ENCODE peak calls at places on chromosomes 16 and 17, in seven cellular contexts. B is ovary, R is HCT116, P is cardiac muscle cell, N is fibroblast of lung, S is lung, G is RWPE2. I is an unnamed sample.

GRCh38 chr17:28711723-28712036 is at the start of gene PROCA1:
- DNase-seq in B (peak), R (no peak), P (no peak), N (no peak), S (no peak), G (no peak), I (no peak)

GRCh38 chr17:10620823-10621222 is 36.3 kb downstream of the MYH3 start:
- DNase-seq in B (no peak), R (no peak), P (no peak), N (no peak), S (no peak), G (no peak), I (no peak)

GRCh38 chr17:16872836-16873653 is 98.9 kb downstream of the TNFRSF13B start:
- DNase-seq in B (no peak), R (peak), P (peak), N (no peak), S (peak), G (no peak), I (peak)

GRCh38 chr17:2901582-2901981 is 105.3 kb downstream of the RAP1GAP2 start:
- DNase-seq in B (no peak), R (no peak), P (no peak), N (no peak), S (no peak), G (no peak), I (no peak)

GRCh38 chr17:13537211-13537610 is 64.5 kb downstream of the HS3ST3A1 start:
- DNase-seq in B (no peak), R (no peak), P (no peak), N (peak), S (no peak), G (no peak), I (no peak)

GRCh38 chr17:9274119-9274445 is 252.8 kb downstream of the NTN1 start:
- DNase-seq in B (no peak), R (no peak), P (no peak), N (no peak), S (no peak), G (no peak), I (no peak)

GRCh38 chr16:75065808-75066149 is 50.8 kb downstream of the LDHD start:
- DNase-seq in B (no peak), R (no peak), P (no peak), N (no peak), S (no peak), G (no peak), I (no peak)

GRCh38 chr16:35552763-35553162 is 2093.4 kb downstream of the TP53TG3F start:
- DNase-seq in B (no peak), R (no peak), P (no peak), N (no peak), S (no peak), G (no peak), I (no peak)

GRCh38 chr16:23837553-23838308 is 1.9 kb downstream of the PRKCB start:
- DNase-seq in B (no peak), R (no peak), P (no peak), N (no peak), S (no peak), G (no peak), I (no peak)

GRCh38 chr16:86894925-86895324 is 316.6 kb downstream of the FOXL1 start:
- DNase-seq in B (no peak), R (no peak), P (no peak), N (no peak), S (no peak), G (peak), I (no peak)

GRCh38 chr16:89154390-89155183 is 17.0 kb upstream of the CDH15 start:
- DNase-seq in B (no peak), R (no peak), P (no peak), N (no peak), S (no peak), G (no peak), I (no peak)

GRCh38 chr16:7400117-7400890 is 67.7 kb downstream of the RBFOX1 start:
- DNase-seq in B (no peak), R (no peak), P (no peak), N (no peak), S (no peak), G (no peak), I (no peak)

GRCh38 chr16:11852092-11852809 is 909 bp upstream of the RSL1D1 start:
- DNase-seq in B (no peak), R (no peak), P (no peak), N (no peak), S (no peak), G (no peak), I (no peak)

GRCh38 chr17:63773272-63774140 is at the start of gene CCDC47:
- DNase-seq in B (peak), R (peak), P (peak), N (peak), S (peak), G (peak), I (peak)

GRCh38 chr17:28327031-28327607 is 8.1 kb downstream of the TMEM97 start:
- DNase-seq in B (no peak), R (no peak), P (no peak), N (no peak), S (no peak), G (no peak), I (peak)

GRCh38 chr16:30764086-30764485 is 2.0 kb downstream of the RNF40 start:
- DNase-seq in B (no peak), R (no peak), P (no peak), N (no peak), S (no peak), G (peak), I (no peak)

GRCh38 chr16:30760577-30761426 is 1.1 kb downstream of the CFAP119 start:
- DNase-seq in B (peak), R (no peak), P (no peak), N (no peak), S (no peak), G (no peak), I (no peak)

GRCh38 chr16:30761427-30761927 is 385 bp downstream of the CFAP119 start:
- DNase-seq in B (peak), R (no peak), P (peak), N (peak), S (no peak), G (peak), I (no peak)

GRCh38 chr16:30762991-30763725 is 1.0 kb downstream of the RNF40 start:
- DNase-seq in B (peak), R (no peak), P (no peak), N (no peak), S (no peak), G (peak), I (no peak)

GRCh38 chr16:30761928-30762902 is at the start of the genes CFAP119 and RNF40:
- DNase-seq in B (peak), R (peak), P (peak), N (peak), S (peak), G (peak), I (peak)
- H3K27ac ChIP-seq in B (peak), R (peak), P (peak), N (peak), S (peak), G (peak), I (peak)

DNA sequence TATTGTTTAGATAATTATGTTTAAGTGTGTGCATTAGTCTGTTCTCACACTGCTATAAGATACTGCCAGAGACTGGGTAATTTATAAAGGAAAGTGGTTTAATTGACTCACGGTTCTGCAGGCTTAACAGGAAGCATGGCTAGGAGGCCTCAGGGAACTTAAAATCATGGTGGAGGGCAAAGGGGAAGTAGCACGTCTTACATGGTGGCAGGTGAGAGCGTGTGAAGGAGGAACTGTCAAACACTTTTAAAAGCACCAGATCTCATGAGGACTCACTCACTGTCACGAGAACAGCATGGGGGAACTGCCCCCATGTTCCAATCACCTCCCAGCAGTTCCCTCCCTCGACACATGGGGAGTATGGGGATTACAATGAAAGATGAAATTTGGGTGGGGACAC is 203.5 kb upstream of the GOT2 start:
- DNase-seq in B (no peak), R (no peak), P (no peak), N (no peak), S (no peak), G (no peak), I (no peak)
- H3K4me3 ChIP-seq in B (no peak), R (no peak), P (no peak), N (no peak), S (no peak), G (no peak), I (no peak)

GRCh38 chr17:45314761-45315549 is 1.9 kb downstream of the MAP3K14 start:
- DNase-seq in B (no peak), R (no peak), P (no peak), N (no peak), S (no peak), G (no peak), I (no peak)
- H3K27ac ChIP-seq in B (no peak), R (peak), P (no peak), N (peak), S (no peak), G (peak), I (no peak)

DNA sequence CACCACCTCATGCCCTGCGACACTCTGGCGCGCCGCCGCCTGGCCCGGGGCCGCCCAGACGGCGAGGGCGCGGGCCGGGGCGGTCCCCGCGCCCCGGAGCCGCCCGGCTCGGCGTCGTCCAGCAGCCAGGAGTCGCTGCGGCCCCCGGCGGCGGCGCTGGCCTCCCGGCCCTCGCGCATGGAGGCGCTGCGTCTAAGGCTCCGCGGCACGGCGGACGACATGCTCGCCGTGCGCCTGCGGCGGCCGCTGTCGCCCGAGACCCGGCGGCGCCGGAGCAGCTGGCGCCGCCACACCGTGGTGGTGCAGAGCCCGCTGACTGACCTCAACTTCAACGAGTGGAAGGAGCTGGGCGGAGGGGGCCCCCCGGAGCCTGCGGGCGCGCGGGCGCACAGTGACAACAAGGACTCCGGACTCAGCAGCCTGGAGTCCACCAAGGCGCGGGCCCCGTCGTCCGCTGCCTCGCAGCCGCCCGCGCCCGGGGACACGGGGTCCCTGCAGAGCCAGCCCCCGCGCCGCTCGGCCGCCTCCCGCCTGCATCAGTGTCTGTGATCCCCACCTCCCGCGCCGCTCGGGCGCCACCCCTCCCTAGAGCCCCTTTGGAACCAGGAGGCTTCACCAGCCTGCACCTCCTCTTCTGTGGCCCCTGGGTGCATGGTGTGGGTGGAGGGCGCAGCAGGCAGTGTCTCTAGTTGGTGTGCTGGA is 82.3 kb downstream of the ARHGAP23 start:
- DNase-seq in B (peak), R (no peak), P (peak), N (peak), S (no peak), G (no peak), I (no peak)
- H3K4me3 ChIP-seq in B (no peak), R (no peak), P (peak), N (no peak), S (no peak), G (no peak), I (no peak)

DNA sequence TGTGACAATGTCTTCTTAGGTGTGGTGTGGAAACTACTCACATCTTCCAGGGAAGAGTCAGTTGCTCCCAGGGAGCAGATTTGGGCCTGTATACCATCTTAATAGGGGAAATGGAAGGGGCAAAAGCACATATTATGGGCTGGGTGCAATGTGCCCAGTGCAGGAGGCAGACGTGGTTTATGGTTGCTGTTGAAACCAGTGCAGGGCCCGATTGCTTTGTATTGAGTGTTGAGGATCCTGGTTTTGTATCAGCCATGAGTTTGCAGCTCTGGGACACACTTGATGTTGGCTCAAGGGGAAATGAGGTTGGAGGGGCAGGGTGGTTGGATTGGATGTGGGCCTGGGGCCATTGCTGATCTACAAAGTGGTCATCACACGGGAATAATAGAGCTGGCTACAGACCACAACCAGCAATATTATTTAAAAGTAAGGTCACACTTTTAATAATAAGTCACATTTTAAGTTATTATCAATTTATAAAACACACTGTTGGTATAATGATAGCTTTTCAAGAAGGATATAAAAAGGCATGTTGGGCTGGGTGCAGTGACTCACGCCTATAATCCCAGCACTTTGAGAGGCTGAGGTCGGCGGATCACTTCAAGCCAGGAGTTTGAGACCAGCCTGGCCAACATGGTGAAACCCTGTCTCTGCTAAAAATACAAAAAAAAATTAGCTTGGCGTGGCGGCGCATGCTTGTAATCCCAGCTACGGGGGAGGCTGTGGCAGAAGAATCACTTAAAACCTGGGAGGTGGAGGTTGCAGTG is 302.4 kb downstream of the SEC14L1 start:
- DNase-seq in B (no peak), R (no peak), P (no peak), N (no peak), S (no peak), G (no peak), I (no peak)
- H3K27ac ChIP-seq in B (no peak), R (no peak), P (no peak), N (peak), S (peak), G (no peak), I (no peak)

GRCh38 chr17:80219777-80220708 is at the start of the genes SGSH and SLC26A11:
- DNase-seq in B (peak), R (peak), P (peak), N (peak), S (peak), G (peak), I (peak)
- H3K4me3 ChIP-seq in B (peak), R (peak), P (peak), N (peak), S (peak), G (peak), I (peak)